ENCODE peak calls at places on chromosomes 6 and 20, in eight cellular contexts. V, C, B, X, I, D, Z and F are unnamed samples.

GRCh38 chr6:93786474-93787330 is 367.3 kb upstream of the EPHA7 start:
- DNase-seq in V (no peak), C (no peak), B (no peak), X (no peak), I (no peak), D (no peak), Z (no peak), F (no peak)

GRCh38 chr6:53581161-53581560 is 36.3 kb upstream of the GCLC start:
- DNase-seq in V (no peak), C (no peak), B (peak; percentile 65), X (peak; percentile 92), I (peak; percentile 55), D (no peak), Z (no peak), F (no peak)

GRCh38 chr6:95946906-95947305 is 68.9 kb upstream of the FUT9 start:
- DNase-seq in V (no peak), C (no peak), B (no peak), X (no peak), I (no peak), D (no peak), Z (no peak), F (no peak)

GRCh38 chr6:145199961-145200360 is 535.4 kb downstream of the EPM2A start:
- DNase-seq in V (no peak), C (no peak), B (peak; percentile 67), X (peak; percentile 13), I (peak; percentile 51), D (no peak), Z (no peak), F (peak; percentile 73)

GRCh38 chr6:170073846-170074245 is 217.0 kb downstream of the DLL1 start:
- DNase-seq in V (no peak), C (no peak), B (no peak), X (no peak), I (no peak), D (no peak), Z (no peak), F (no peak)

GRCh38 chr6:159691133-159691962 is 1.7 kb downstream of the SOD2 start:
- DNase-seq in V (no peak), C (peak; percentile 77), B (peak; percentile 81), X (peak; percentile 75), I (peak; percentile 97), D (no peak), Z (peak; percentile 22), F (peak; percentile 56)

GRCh38 chr6:91449539-91449938 is 862.7 kb upstream of the MAP3K7 start:
- DNase-seq in V (no peak), C (no peak), B (no peak), X (peak; percentile 29), I (peak; percentile 52), D (no peak), Z (no peak), F (no peak)

GRCh38 chr6:84052204-84052882 is 18.8 kb downstream of the MRAP2 start:
- DNase-seq in V (no peak), C (no peak), B (peak; percentile 67), X (peak; percentile 67), I (peak; percentile 75), D (no peak), Z (no peak), F (no peak)

GRCh38 chr6:97049254-97050004 is 124.9 kb downstream of the KLHL32 start:
- DNase-seq in V (no peak), C (peak; percentile 36), B (no peak), X (no peak), I (no peak), D (no peak), Z (no peak), F (no peak)

GRCh38 chr6:51398064-51398740 is 579.5 kb downstream of the TFAP2B start:
- DNase-seq in V (no peak), C (no peak), B (no peak), X (peak; percentile 30), I (no peak), D (no peak), Z (no peak), F (no peak)

GRCh38 chr6:144847906-144848305 is 562.8 kb downstream of the UTRN start:
- DNase-seq in V (no peak), C (no peak), B (no peak), X (no peak), I (no peak), D (no peak), Z (no peak), F (no peak)

GRCh38 chr6:105112577-105112976 is 67.2 kb downstream of the POPDC3 start:
- DNase-seq in V (no peak), C (no peak), B (no peak), X (no peak), I (no peak), D (no peak), Z (no peak), F (no peak)

GRCh38 chr20:47318027-47318595 is 38.4 kb downstream of the ZMYND8 start:
- DNase-seq in V (peak; percentile 83), C (no peak), B (peak; percentile 83), X (peak; percentile 80), I (peak; percentile 54), D (no peak), Z (no peak), F (no peak)

GRCh38 chr20:7851031-7851490 is 89.2 kb downstream of the HAO1 start:
- DNase-seq in V (no peak), C (no peak), B (peak; percentile 14), X (peak; percentile 51), I (no peak), D (no peak), Z (no peak), F (no peak)

GRCh38 chr6:78605909-78606446 is 261.4 kb upstream of the IRAK1BP1 start:
- DNase-seq in V (no peak), C (no peak), B (peak; percentile 91), X (peak; percentile 90), I (peak; percentile 81), D (no peak), Z (no peak), F (no peak)

GRCh38 chr6:135576055-135576454 is 78.5 kb upstream of the AHI1 start:
- DNase-seq in V (no peak), C (no peak), B (peak; percentile 77), X (peak; percentile 90), I (peak; percentile 39), D (no peak), Z (no peak), F (no peak)

GRCh38 chr6:23510778-23511510 is 615.1 kb upstream of the NRSN1 start:
- DNase-seq in V (no peak), C (no peak), B (no peak), X (no peak), I (no peak), D (no peak), Z (no peak), F (no peak)

GRCh38 chr6:5208039-5208438 is 52.7 kb downstream of the LYRM4 start:
- DNase-seq in V (no peak), C (no peak), B (peak; percentile 94), X (no peak), I (peak; percentile 67), D (no peak), Z (no peak), F (no peak)

GRCh38 chr20:4320284-4320683 is 304.9 kb upstream of the RNF24 start:
- DNase-seq in V (no peak), C (no peak), B (no peak), X (no peak), I (no peak), D (no peak), Z (no peak), F (no peak)

GRCh38 chr6:39357998-39358686 is 35.6 kb upstream of the KCNK16 start:
- DNase-seq in V (no peak), C (no peak), B (peak; percentile 70), X (peak; percentile 44), I (peak; percentile 51), D (no peak), Z (no peak), F (no peak)

GRCh38 chr6:35960192-35960591 is 39.3 kb upstream of the SRPK1 start:
- DNase-seq in V (no peak), C (no peak), B (peak; percentile 9), X (peak; percentile 33), I (peak; percentile 42), D (no peak), Z (no peak), F (no peak)

GRCh38 chr20:61360940-61361339 is 108.9 kb downstream of the CDH4 start:
- DNase-seq in V (no peak), C (no peak), B (no peak), X (no peak), I (no peak), D (no peak), Z (no peak), F (no peak)